ENCODE peak calls at places on chromosome 19, in five cellular contexts. One of them, this sample, is unnamed.

GRCh38 chr19:11361037-11361770 is 6.0 kb downstream of the PLPPR2 start:
- DNase-seq in neural crest cell: peak
- DNase-seq in astrocyte: no peak
- DNase-seq in lower lobe of right lung: peak
- DNase-seq in A549: no peak
- DNase-seq in this sample: no peak

GRCh38 chr19:3015126-3016057 is 13.7 kb downstream of the TLE2 start:
- DNase-seq in neural crest cell: no peak
- DNase-seq in astrocyte: no peak
- DNase-seq in lower lobe of right lung: no peak
- DNase-seq in A549: no peak
- DNase-seq in this sample: no peak

GRCh38 chr19:17321655-17322489 is 12.5 kb downstream of the DDA1 start:
- DNase-seq in neural crest cell: no peak
- DNase-seq in astrocyte: no peak
- DNase-seq in lower lobe of right lung: no peak
- DNase-seq in A549: no peak
- DNase-seq in this sample: no peak

GRCh38 chr19:46461537-46461936 is 9.8 kb downstream of the PNMA8A start:
- DNase-seq in neural crest cell: no peak
- DNase-seq in astrocyte: no peak
- DNase-seq in lower lobe of right lung: no peak
- DNase-seq in A549: no peak
- DNase-seq in this sample: no peak

GRCh38 chr19:10818306-10819123 is 17.5 kb downstream of the TMED1 start:
- DNase-seq in neural crest cell: no peak
- DNase-seq in astrocyte: no peak
- DNase-seq in lower lobe of right lung: no peak
- DNase-seq in A549: no peak
- DNase-seq in this sample: no peak

GRCh38 chr19:53900191-53900860 is 8.8 kb upstream of the CACNG7 start:
- DNase-seq in neural crest cell: no peak
- DNase-seq in astrocyte: no peak
- DNase-seq in lower lobe of right lung: no peak
- DNase-seq in A549: no peak
- DNase-seq in this sample: no peak

GRCh38 chr19:10871711-10872550 is 578 bp downstream of the CARM1 start:
- DNase-seq in neural crest cell: no peak
- DNase-seq in astrocyte: no peak
- DNase-seq in lower lobe of right lung: peak
- DNase-seq in A549: no peak
- DNase-seq in this sample: no peak

GRCh38 chr19:6264077-6264445 is 15.7 kb downstream of the MLLT1 start:
- DNase-seq in neural crest cell: no peak
- DNase-seq in astrocyte: no peak
- DNase-seq in lower lobe of right lung: no peak
- DNase-seq in A549: no peak
- DNase-seq in this sample: no peak

GRCh38 chr19:21900401-21900800 is 64.4 kb upstream of the ZNF43 start:
- DNase-seq in neural crest cell: no peak
- DNase-seq in astrocyte: no peak
- DNase-seq in lower lobe of right lung: no peak
- DNase-seq in A549: no peak
- DNase-seq in this sample: no peak

GRCh38 chr19:31717316-31717715 is 368.1 kb upstream of the TSHZ3 start:
- DNase-seq in neural crest cell: no peak
- DNase-seq in astrocyte: peak
- DNase-seq in lower lobe of right lung: no peak
- DNase-seq in A549: no peak
- DNase-seq in this sample: no peak

GRCh38 chr19:3132971-3133792 is 2.7 kb upstream of the GNA15 start:
- DNase-seq in neural crest cell: no peak
- DNase-seq in astrocyte: peak
- DNase-seq in lower lobe of right lung: no peak
- DNase-seq in A549: no peak
- DNase-seq in this sample: peak

GRCh38 chr19:18743281-18743825 is 47.8 kb downstream of the COMP start:
- DNase-seq in neural crest cell: no peak
- DNase-seq in astrocyte: peak
- DNase-seq in lower lobe of right lung: peak
- DNase-seq in A549: no peak
- DNase-seq in this sample: no peak

GRCh38 chr19:1767464-1767933 is 14.2 kb downstream of the ONECUT3 start:
- DNase-seq in neural crest cell: peak
- DNase-seq in astrocyte: no peak
- DNase-seq in lower lobe of right lung: no peak
- DNase-seq in A549: peak
- DNase-seq in this sample: no peak

GRCh38 chr19:2291185-2291751 is 9.3 kb upstream of the PEAK3 start:
- DNase-seq in neural crest cell: peak
- DNase-seq in astrocyte: no peak
- DNase-seq in lower lobe of right lung: no peak
- DNase-seq in A549: no peak
- DNase-seq in this sample: no peak

GRCh38 chr19:49071860-49072547 is 495 bp downstream of the KCNA7 start:
- DNase-seq in neural crest cell: peak
- DNase-seq in astrocyte: no peak
- DNase-seq in lower lobe of right lung: no peak
- DNase-seq in A549: no peak
- DNase-seq in this sample: no peak

GRCh38 chr19:49070416-49070815 is 2.1 kb downstream of the KCNA7 start:
- DNase-seq in neural crest cell: no peak
- DNase-seq in astrocyte: no peak
- DNase-seq in lower lobe of right lung: no peak
- DNase-seq in A549: no peak
- DNase-seq in this sample: no peak

GRCh38 chr19:49069026-49069425 is 3.5 kb downstream of the KCNA7 start:
- DNase-seq in neural crest cell: no peak
- DNase-seq in astrocyte: no peak
- DNase-seq in lower lobe of right lung: no peak
- DNase-seq in A549: no peak
- DNase-seq in this sample: peak

DNA sequence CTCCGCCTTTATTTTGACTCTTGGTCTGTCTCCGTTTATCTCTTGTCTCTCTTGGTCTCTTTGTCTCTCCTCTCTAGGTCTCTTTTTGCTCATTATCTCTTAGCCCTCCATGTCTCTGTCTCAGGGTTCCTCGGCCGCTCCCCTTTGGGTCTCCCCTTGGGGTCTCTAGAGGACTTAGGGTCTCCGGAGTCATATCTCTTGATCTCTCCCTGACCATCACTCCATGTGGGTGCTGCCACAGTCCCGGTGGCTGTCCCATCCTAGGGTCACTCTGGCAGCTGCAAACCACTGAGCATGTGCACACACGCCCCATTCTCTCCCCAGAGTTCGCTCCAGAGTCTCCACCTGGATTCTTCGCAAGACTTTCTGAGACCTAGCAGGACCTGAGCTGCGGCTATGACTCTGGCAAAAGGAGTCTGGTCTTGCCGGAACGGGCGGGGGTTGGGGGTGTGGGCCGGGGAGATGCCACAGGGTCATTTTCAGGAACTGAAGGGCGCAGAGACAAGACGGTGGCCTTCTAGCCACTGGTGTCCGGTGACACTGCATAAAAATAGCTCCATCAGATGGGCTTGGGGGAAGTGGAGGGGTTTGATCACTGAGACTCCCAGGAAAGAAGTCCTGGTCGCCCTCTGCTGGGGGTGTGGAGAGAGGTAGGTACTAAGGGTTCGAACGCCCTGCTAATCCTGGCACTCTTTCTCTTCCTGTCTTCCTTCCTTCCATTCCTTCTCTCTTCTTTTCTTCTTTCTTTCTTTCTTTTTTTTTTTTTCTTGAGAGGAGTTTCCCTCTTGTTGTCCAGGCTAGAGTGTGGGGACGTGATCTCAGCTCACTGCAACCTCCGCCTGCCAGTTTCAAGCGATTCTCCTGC is 1.2 kb upstream of the KCNA7 start:
- DNase-seq in neural crest cell: no peak
- DNase-seq in astrocyte: no peak
- DNase-seq in lower lobe of right lung: no peak
- DNase-seq in A549: peak
- DNase-seq in this sample: no peak
- TF ChIP-seq CTCF in neural crest cell: peak
- TF ChIP-seq CTCF in astrocyte: peak
- TF ChIP-seq CTCF in lower lobe of right lung: no peak
- TF ChIP-seq CTCF in A549: peak
- TF ChIP-seq CTCF in this sample: peak

GRCh38 chr19:8129061-8129460 is 20.3 kb downstream of the FBN3 start:
- DNase-seq in neural crest cell: no peak
- DNase-seq in astrocyte: no peak
- DNase-seq in lower lobe of right lung: no peak
- DNase-seq in A549: no peak
- DNase-seq in this sample: no peak
- TF ChIP-seq CTCF in neural crest cell: no peak
- TF ChIP-seq CTCF in astrocyte: no peak
- TF ChIP-seq CTCF in lower lobe of right lung: no peak
- TF ChIP-seq CTCF in A549: no peak
- TF ChIP-seq CTCF in this sample: no peak

GRCh38 chr19:4587527-4587926 is 28.0 kb upstream of the SEMA6B start:
- DNase-seq in neural crest cell: no peak
- DNase-seq in astrocyte: no peak
- DNase-seq in lower lobe of right lung: no peak
- DNase-seq in A549: no peak
- DNase-seq in this sample: no peak

GRCh38 chr19:4592445-4592844 is 33.0 kb upstream of the SEMA6B start:
- DNase-seq in neural crest cell: no peak
- DNase-seq in astrocyte: no peak
- DNase-seq in lower lobe of right lung: no peak
- DNase-seq in A549: no peak
- DNase-seq in this sample: no peak

GRCh38 chr19:4590559-4590958 is 31.1 kb upstream of the SEMA6B start:
- DNase-seq in neural crest cell: no peak
- DNase-seq in astrocyte: no peak
- DNase-seq in lower lobe of right lung: no peak
- DNase-seq in A549: no peak
- DNase-seq in this sample: no peak

GRCh38 chr19:4591296-4591695 is 31.8 kb upstream of the SEMA6B start:
- DNase-seq in neural crest cell: no peak
- DNase-seq in astrocyte: no peak
- DNase-seq in lower lobe of right lung: no peak
- DNase-seq in A549: no peak
- DNase-seq in this sample: no peak

GRCh38 chr19:4589579-4590410 is 30.3 kb upstream of the SEMA6B start:
- DNase-seq in neural crest cell: peak
- DNase-seq in astrocyte: no peak
- DNase-seq in lower lobe of right lung: no peak
- DNase-seq in A549: no peak
- DNase-seq in this sample: no peak
- TF ChIP-seq CTCF in neural crest cell: peak
- TF ChIP-seq CTCF in astrocyte: peak
- TF ChIP-seq CTCF in lower lobe of right lung: peak
- TF ChIP-seq CTCF in A549: peak
- TF ChIP-seq CTCF in this sample: peak

GRCh38 chr19:12681074-12681987 is at the start of gene DHPS:
- DNase-seq in neural crest cell: peak
- DNase-seq in astrocyte: peak
- DNase-seq in lower lobe of right lung: peak
- DNase-seq in A549: peak
- DNase-seq in this sample: peak
- TF ChIP-seq CTCF in neural crest cell: peak
- TF ChIP-seq CTCF in astrocyte: no peak
- TF ChIP-seq CTCF in lower lobe of right lung: no peak
- TF ChIP-seq CTCF in A549: no peak
- TF ChIP-seq CTCF in this sample: peak

GRCh38 chr19:33971073-33971472 is 174.4 kb downstream of the KCTD15 start:
- DNase-seq in neural crest cell: no peak
- DNase-seq in astrocyte: no peak
- DNase-seq in lower lobe of right lung: no peak
- DNase-seq in A549: no peak
- DNase-seq in this sample: no peak
- TF ChIP-seq CTCF in neural crest cell: no peak
- TF ChIP-seq CTCF in astrocyte: no peak
- TF ChIP-seq CTCF in lower lobe of right lung: no peak
- TF ChIP-seq CTCF in A549: no peak
- TF ChIP-seq CTCF in this sample: no peak

GRCh38 chr19:41363753-41364545 is at the start of gene B9D2:
- DNase-seq in neural crest cell: peak
- DNase-seq in astrocyte: peak
- DNase-seq in lower lobe of right lung: peak
- DNase-seq in A549: peak
- DNase-seq in this sample: peak

GRCh38 chr19:41363371-41363752 is 587 bp downstream of the B9D2 start:
- DNase-seq in neural crest cell: no peak
- DNase-seq in astrocyte: no peak
- DNase-seq in lower lobe of right lung: no peak
- DNase-seq in A549: no peak
- DNase-seq in this sample: no peak

GRCh38 chr19:41364546-41365391 is 820 bp upstream of the B9D2 start:
- DNase-seq in neural crest cell: no peak
- DNase-seq in astrocyte: no peak
- DNase-seq in lower lobe of right lung: no peak
- DNase-seq in A549: no peak
- DNase-seq in this sample: no peak

GRCh38 chr19:41367848-41368301 is 3.9 kb upstream of the B9D2 start:
- DNase-seq in neural crest cell: no peak
- DNase-seq in astrocyte: peak
- DNase-seq in lower lobe of right lung: no peak
- DNase-seq in A549: peak
- DNase-seq in this sample: peak

DNA sequence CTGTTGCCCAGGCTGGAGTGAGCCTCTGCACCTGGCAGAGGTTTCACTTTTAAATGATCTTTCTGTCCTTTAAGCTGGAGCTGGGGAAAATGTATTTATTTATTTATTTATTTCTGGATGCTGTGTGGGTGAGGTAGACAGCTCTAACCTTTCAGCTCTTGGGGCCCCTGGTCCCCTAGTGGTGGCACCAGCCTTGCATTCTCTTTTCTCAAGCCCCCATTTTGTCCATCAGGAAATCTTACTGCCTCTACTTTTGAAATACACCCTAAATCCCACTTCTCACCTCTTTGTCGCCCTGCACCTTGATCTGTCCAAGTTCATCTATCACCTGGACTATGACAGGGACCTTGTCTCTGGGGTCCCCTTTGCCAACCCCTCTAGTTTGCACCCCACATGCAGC is 2.1 kb upstream of the B9D2 start:
- DNase-seq in neural crest cell: no peak
- DNase-seq in astrocyte: no peak
- DNase-seq in lower lobe of right lung: no peak
- DNase-seq in A549: peak
- DNase-seq in this sample: no peak
- TF ChIP-seq CTCF in neural crest cell: peak
- TF ChIP-seq CTCF in astrocyte: no peak
- TF ChIP-seq CTCF in lower lobe of right lung: peak
- TF ChIP-seq CTCF in A549: peak
- TF ChIP-seq CTCF in this sample: peak

DNA sequence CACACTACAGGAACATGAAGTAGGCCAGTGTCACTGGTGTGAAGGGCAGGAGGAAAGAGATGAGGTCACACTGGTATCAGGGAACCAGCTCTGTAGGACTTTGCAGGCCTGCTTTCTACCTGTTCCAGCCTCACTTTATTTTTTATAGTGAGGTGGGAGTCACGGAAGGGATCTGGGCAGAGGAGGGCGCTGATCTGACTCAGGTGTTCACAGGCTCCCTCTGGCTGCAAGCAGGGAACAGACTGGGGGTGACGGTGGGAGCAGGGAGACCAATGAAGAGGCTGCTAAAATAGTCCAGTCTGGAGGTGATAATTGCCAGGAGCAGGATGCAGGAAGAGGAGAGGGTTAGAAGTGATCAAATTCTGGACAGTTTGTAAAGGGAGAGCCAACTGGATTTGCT is 2.8 kb downstream of the THAP8 start:
- DNase-seq in neural crest cell: no peak
- DNase-seq in astrocyte: no peak
- DNase-seq in lower lobe of right lung: no peak
- DNase-seq in A549: no peak
- DNase-seq in this sample: no peak
- TF ChIP-seq CTCF in neural crest cell: no peak
- TF ChIP-seq CTCF in astrocyte: no peak
- TF ChIP-seq CTCF in lower lobe of right lung: no peak
- TF ChIP-seq CTCF in A549: peak
- TF ChIP-seq CTCF in this sample: peak

This sample was measured in HFFc6.